ENCODE peak calls at places on chromosomes 11 and 22, in nine cellular contexts. One of them, this sample, is unnamed.

GRCh38 chr22:22479999-22480532 is 28.5 kb downstream of the ZNF280B start:
- DNase-seq in esophagus squamous epithelium: no peak
- DNase-seq in tibial nerve: no peak
- DNase-seq in Peyer's patch: no peak
- DNase-seq in choroid plexus epithelial cell: no peak
- DNase-seq in heart left ventricle: no peak
- DNase-seq in neural crest cell: no peak
- DNase-seq in OCI-LY7: no peak
- DNase-seq in right lobe of liver: no peak
- DNase-seq in this sample: no peak

GRCh38 chr11:1484716-1485503 is 1.7 kb downstream of the MOB2 start:
- DNase-seq in esophagus squamous epithelium: no peak
- DNase-seq in tibial nerve: no peak
- DNase-seq in Peyer's patch: no peak
- DNase-seq in choroid plexus epithelial cell: no peak
- DNase-seq in heart left ventricle: no peak
- DNase-seq in neural crest cell: no peak
- DNase-seq in OCI-LY7: no peak
- DNase-seq in right lobe of liver: no peak
- DNase-seq in this sample: peak; percentile 88

GRCh38 chr11:104076455-104076854 is 40.0 kb downstream of the DDI1 start:
- DNase-seq in esophagus squamous epithelium: no peak
- DNase-seq in tibial nerve: no peak
- DNase-seq in Peyer's patch: no peak
- DNase-seq in choroid plexus epithelial cell: no peak
- DNase-seq in heart left ventricle: no peak
- DNase-seq in neural crest cell: no peak
- DNase-seq in OCI-LY7: no peak
- DNase-seq in right lobe of liver: no peak
- DNase-seq in this sample: no peak

GRCh38 chr11:9120659-9121350 is 29.4 kb upstream of the SCUBE2 start:
- DNase-seq in esophagus squamous epithelium: no peak
- DNase-seq in tibial nerve: no peak
- DNase-seq in Peyer's patch: no peak
- DNase-seq in choroid plexus epithelial cell: no peak
- DNase-seq in heart left ventricle: no peak
- DNase-seq in neural crest cell: no peak
- DNase-seq in OCI-LY7: no peak
- DNase-seq in right lobe of liver: no peak
- DNase-seq in this sample: no peak

GRCh38 chr22:44592466-44593180 is 94.6 kb upstream of the RTL6 start:
- DNase-seq in esophagus squamous epithelium: no peak
- DNase-seq in tibial nerve: no peak
- DNase-seq in Peyer's patch: no peak
- DNase-seq in choroid plexus epithelial cell: no peak
- DNase-seq in heart left ventricle: no peak
- DNase-seq in neural crest cell: no peak
- DNase-seq in OCI-LY7: no peak
- DNase-seq in right lobe of liver: no peak
- DNase-seq in this sample: no peak

GRCh38 chr11:35344990-35345655 is 74.2 kb downstream of the SLC1A2 start:
- DNase-seq in esophagus squamous epithelium: no peak
- DNase-seq in tibial nerve: no peak
- DNase-seq in Peyer's patch: no peak
- DNase-seq in choroid plexus epithelial cell: no peak
- DNase-seq in heart left ventricle: no peak
- DNase-seq in neural crest cell: no peak
- DNase-seq in OCI-LY7: no peak
- DNase-seq in right lobe of liver: peak; percentile 48
- DNase-seq in this sample: peak; percentile 53

GRCh38 chr11:26779466-26779865 is 57.6 kb upstream of the SLC5A12 start:
- DNase-seq in esophagus squamous epithelium: no peak
- DNase-seq in tibial nerve: no peak
- DNase-seq in Peyer's patch: no peak
- DNase-seq in choroid plexus epithelial cell: no peak
- DNase-seq in heart left ventricle: no peak
- DNase-seq in neural crest cell: no peak
- DNase-seq in OCI-LY7: no peak
- DNase-seq in right lobe of liver: no peak
- DNase-seq in this sample: no peak

GRCh38 chr11:71502026-71502425 is 25.0 kb upstream of the KRTAP5-7 start:
- DNase-seq in esophagus squamous epithelium: no peak
- DNase-seq in tibial nerve: no peak
- DNase-seq in Peyer's patch: no peak
- DNase-seq in choroid plexus epithelial cell: no peak
- DNase-seq in heart left ventricle: no peak
- DNase-seq in neural crest cell: no peak
- DNase-seq in OCI-LY7: no peak
- DNase-seq in right lobe of liver: no peak
- DNase-seq in this sample: no peak

GRCh38 chr11:119147604-119148333 is 1.1 kb upstream of the ABCG4 start:
- DNase-seq in esophagus squamous epithelium: no peak
- DNase-seq in tibial nerve: no peak
- DNase-seq in Peyer's patch: no peak
- DNase-seq in choroid plexus epithelial cell: no peak
- DNase-seq in heart left ventricle: no peak
- DNase-seq in neural crest cell: no peak
- DNase-seq in OCI-LY7: peak; percentile 50
- DNase-seq in right lobe of liver: no peak
- DNase-seq in this sample: no peak

DNA sequence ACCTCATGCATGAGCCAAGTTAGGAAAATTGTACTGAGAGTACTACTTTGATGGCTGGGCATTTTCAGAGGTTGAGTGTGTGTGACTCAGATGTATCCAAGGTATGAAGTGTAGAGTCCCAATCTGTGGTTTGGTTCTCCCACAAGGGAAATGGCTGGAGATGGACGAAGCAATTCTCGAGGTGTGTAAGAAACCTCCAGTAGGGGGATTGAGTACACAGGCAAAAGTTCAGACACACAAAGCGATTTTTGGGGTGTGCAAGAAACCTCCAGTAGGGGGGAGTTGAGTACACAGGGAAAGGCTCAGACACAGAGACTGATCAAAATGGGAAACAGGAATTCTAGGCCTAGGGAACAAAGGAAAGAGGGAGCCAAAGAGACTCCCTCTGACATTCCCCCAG is 1536.3 kb downstream of the FAM181B start:
- DNase-seq in esophagus squamous epithelium: no peak
- DNase-seq in tibial nerve: no peak
- DNase-seq in Peyer's patch: no peak
- DNase-seq in choroid plexus epithelial cell: no peak
- DNase-seq in heart left ventricle: no peak
- DNase-seq in neural crest cell: no peak
- DNase-seq in OCI-LY7: no peak
- DNase-seq in right lobe of liver: no peak
- DNase-seq in this sample: no peak
- TF ChIP-seq CTCF in esophagus squamous epithelium: no peak
- TF ChIP-seq CTCF in tibial nerve: no peak
- TF ChIP-seq CTCF in Peyer's patch: no peak
- TF ChIP-seq CTCF in choroid plexus epithelial cell: no peak
- TF ChIP-seq CTCF in heart left ventricle: no peak
- TF ChIP-seq CTCF in neural crest cell: no peak
- TF ChIP-seq CTCF in OCI-LY7: no peak
- TF ChIP-seq CTCF in right lobe of liver: no peak
- TF ChIP-seq CTCF in this sample: no peak

GRCh38 chr22:48980918-48981317 is 846.8 kb downstream of the BRD1 start:
- DNase-seq in esophagus squamous epithelium: no peak
- DNase-seq in tibial nerve: no peak
- DNase-seq in Peyer's patch: no peak
- DNase-seq in choroid plexus epithelial cell: no peak
- DNase-seq in heart left ventricle: no peak
- DNase-seq in neural crest cell: no peak
- DNase-seq in OCI-LY7: no peak
- DNase-seq in right lobe of liver: no peak
- DNase-seq in this sample: no peak

GRCh38 chr22:48976556-48977535 is 850.8 kb downstream of the BRD1 start:
- DNase-seq in esophagus squamous epithelium: no peak
- DNase-seq in tibial nerve: no peak
- DNase-seq in Peyer's patch: no peak
- DNase-seq in choroid plexus epithelial cell: no peak
- DNase-seq in heart left ventricle: no peak
- DNase-seq in neural crest cell: no peak
- DNase-seq in OCI-LY7: no peak
- DNase-seq in right lobe of liver: no peak
- DNase-seq in this sample: peak; percentile 37

GRCh38 chr22:48981671-48982070 is 846.0 kb downstream of the BRD1 start:
- DNase-seq in esophagus squamous epithelium: no peak
- DNase-seq in tibial nerve: no peak
- DNase-seq in Peyer's patch: no peak
- DNase-seq in choroid plexus epithelial cell: no peak
- DNase-seq in heart left ventricle: no peak
- DNase-seq in neural crest cell: no peak
- DNase-seq in OCI-LY7: no peak
- DNase-seq in right lobe of liver: no peak
- DNase-seq in this sample: no peak

GRCh38 chr22:48980409-48980808 is 847.3 kb downstream of the BRD1 start:
- DNase-seq in esophagus squamous epithelium: no peak
- DNase-seq in tibial nerve: no peak
- DNase-seq in Peyer's patch: no peak
- DNase-seq in choroid plexus epithelial cell: no peak
- DNase-seq in heart left ventricle: no peak
- DNase-seq in neural crest cell: no peak
- DNase-seq in OCI-LY7: no peak
- DNase-seq in right lobe of liver: no peak
- DNase-seq in this sample: no peak

DNA sequence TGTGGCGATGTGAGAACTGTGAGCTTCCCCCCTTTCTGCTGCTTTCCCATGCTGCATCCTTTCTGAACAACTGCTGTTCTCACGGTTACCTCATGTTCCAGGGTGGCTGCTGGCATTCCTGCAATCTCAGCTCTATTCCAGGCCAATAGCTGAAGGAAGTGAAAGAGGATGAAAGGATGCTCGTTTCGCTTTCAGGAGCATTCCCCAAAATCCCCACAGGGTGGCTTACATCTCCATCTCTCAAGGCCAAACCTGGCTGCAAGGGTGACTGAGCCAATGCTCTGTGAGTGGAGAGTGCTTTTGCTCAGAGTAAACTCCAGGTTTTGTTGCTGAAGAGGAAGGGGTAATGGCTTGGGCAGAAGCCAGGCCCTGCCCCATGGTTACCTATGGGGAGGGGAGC is 848.2 kb downstream of the BRD1 start:
- DNase-seq in esophagus squamous epithelium: no peak
- DNase-seq in tibial nerve: no peak
- DNase-seq in Peyer's patch: no peak
- DNase-seq in choroid plexus epithelial cell: no peak
- DNase-seq in heart left ventricle: no peak
- DNase-seq in neural crest cell: no peak
- DNase-seq in OCI-LY7: peak; percentile 6
- DNase-seq in right lobe of liver: no peak
- DNase-seq in this sample: no peak
- TF ChIP-seq CTCF in esophagus squamous epithelium: no peak
- TF ChIP-seq CTCF in tibial nerve: no peak
- TF ChIP-seq CTCF in Peyer's patch: no peak
- TF ChIP-seq CTCF in choroid plexus epithelial cell: no peak
- TF ChIP-seq CTCF in heart left ventricle: no peak
- TF ChIP-seq CTCF in neural crest cell: peak; percentile 39
- TF ChIP-seq CTCF in OCI-LY7: peak; percentile 42
- TF ChIP-seq CTCF in right lobe of liver: no peak
- TF ChIP-seq CTCF in this sample: peak; percentile 15

GRCh38 chr22:49354516-49355205 is 473.0 kb downstream of the BRD1 start:
- DNase-seq in esophagus squamous epithelium: no peak
- DNase-seq in tibial nerve: no peak
- DNase-seq in Peyer's patch: no peak
- DNase-seq in choroid plexus epithelial cell: no peak
- DNase-seq in heart left ventricle: no peak
- DNase-seq in neural crest cell: no peak
- DNase-seq in OCI-LY7: peak; percentile 49
- DNase-seq in right lobe of liver: no peak
- DNase-seq in this sample: no peak

GRCh38 chr22:49359061-49359460 is 468.6 kb downstream of the BRD1 start:
- DNase-seq in esophagus squamous epithelium: no peak
- DNase-seq in tibial nerve: no peak
- DNase-seq in Peyer's patch: no peak
- DNase-seq in choroid plexus epithelial cell: no peak
- DNase-seq in heart left ventricle: no peak
- DNase-seq in neural crest cell: no peak
- DNase-seq in OCI-LY7: peak; percentile 88
- DNase-seq in right lobe of liver: no peak
- DNase-seq in this sample: no peak

GRCh38 chr22:49355206-49355920 is 472.3 kb downstream of the BRD1 start:
- DNase-seq in esophagus squamous epithelium: no peak
- DNase-seq in tibial nerve: no peak
- DNase-seq in Peyer's patch: no peak
- DNase-seq in choroid plexus epithelial cell: no peak
- DNase-seq in heart left ventricle: no peak
- DNase-seq in neural crest cell: no peak
- DNase-seq in OCI-LY7: no peak
- DNase-seq in right lobe of liver: no peak
- DNase-seq in this sample: no peak

GRCh38 chr22:49358041-49358440 is 469.6 kb downstream of the BRD1 start:
- DNase-seq in esophagus squamous epithelium: no peak
- DNase-seq in tibial nerve: no peak
- DNase-seq in Peyer's patch: no peak
- DNase-seq in choroid plexus epithelial cell: no peak
- DNase-seq in heart left ventricle: no peak
- DNase-seq in neural crest cell: no peak
- DNase-seq in OCI-LY7: no peak
- DNase-seq in right lobe of liver: no peak
- DNase-seq in this sample: no peak

DNA sequence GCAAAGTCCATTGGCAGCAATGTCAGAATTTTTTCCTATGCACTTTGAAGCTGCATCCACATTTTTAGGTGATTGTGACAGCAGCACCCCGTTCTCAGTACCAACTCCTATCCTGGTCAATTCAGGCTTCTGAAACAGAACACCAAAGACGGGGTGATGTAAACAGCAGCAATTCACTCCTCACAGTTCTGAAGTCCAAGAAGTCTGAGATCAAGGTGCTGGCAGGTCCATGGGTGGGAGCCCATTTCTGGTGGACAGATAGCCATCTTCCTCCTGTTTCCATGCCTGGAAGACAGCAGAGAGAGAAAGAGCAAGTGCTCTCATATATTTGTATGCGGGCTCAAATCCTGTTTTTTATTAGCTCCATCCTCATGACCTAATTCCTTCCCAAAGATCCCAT is 471.2 kb downstream of the BRD1 start:
- DNase-seq in esophagus squamous epithelium: no peak
- DNase-seq in tibial nerve: no peak
- DNase-seq in Peyer's patch: no peak
- DNase-seq in choroid plexus epithelial cell: no peak
- DNase-seq in heart left ventricle: no peak
- DNase-seq in neural crest cell: no peak
- DNase-seq in OCI-LY7: no peak
- DNase-seq in right lobe of liver: no peak
- DNase-seq in this sample: no peak
- TF ChIP-seq CTCF in esophagus squamous epithelium: no peak
- TF ChIP-seq CTCF in tibial nerve: no peak
- TF ChIP-seq CTCF in Peyer's patch: no peak
- TF ChIP-seq CTCF in choroid plexus epithelial cell: no peak
- TF ChIP-seq CTCF in heart left ventricle: no peak
- TF ChIP-seq CTCF in neural crest cell: no peak
- TF ChIP-seq CTCF in OCI-LY7: no peak
- TF ChIP-seq CTCF in right lobe of liver: no peak
- TF ChIP-seq CTCF in this sample: no peak

DNA sequence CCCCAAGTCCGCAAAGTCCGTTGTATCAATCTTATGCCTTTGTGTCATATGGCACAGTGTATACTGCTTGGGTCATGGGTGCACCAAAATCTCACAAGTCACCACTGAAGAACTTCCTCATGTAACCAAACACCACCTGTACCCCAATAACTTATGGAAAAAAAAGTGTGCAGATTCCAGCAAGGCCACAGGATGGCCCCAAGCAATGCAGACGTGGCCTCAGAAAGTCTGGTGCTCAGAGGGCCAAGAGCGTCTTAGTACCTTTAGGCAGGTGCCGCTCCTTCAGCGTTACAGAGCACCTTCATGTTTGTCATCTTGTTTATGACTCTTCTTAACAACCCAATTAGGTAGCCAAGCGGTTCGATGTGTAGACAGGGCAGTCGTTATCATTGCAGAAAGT is 65.3 kb downstream of the PRDM11 start:
- DNase-seq in esophagus squamous epithelium: no peak
- DNase-seq in tibial nerve: no peak
- DNase-seq in Peyer's patch: no peak
- DNase-seq in choroid plexus epithelial cell: no peak
- DNase-seq in heart left ventricle: no peak
- DNase-seq in neural crest cell: no peak
- DNase-seq in OCI-LY7: no peak
- DNase-seq in right lobe of liver: no peak
- DNase-seq in this sample: no peak
- TF ChIP-seq CTCF in esophagus squamous epithelium: no peak
- TF ChIP-seq CTCF in tibial nerve: no peak
- TF ChIP-seq CTCF in Peyer's patch: no peak
- TF ChIP-seq CTCF in choroid plexus epithelial cell: no peak
- TF ChIP-seq CTCF in heart left ventricle: no peak
- TF ChIP-seq CTCF in neural crest cell: no peak
- TF ChIP-seq CTCF in OCI-LY7: peak; percentile 42
- TF ChIP-seq CTCF in right lobe of liver: no peak
- TF ChIP-seq CTCF in this sample: no peak